ENCODE peak calls at places on chromosome 7, in four cellular contexts. One of them, this sample, is unnamed.

GRCh38 chr7:26843696-26844095 is 20.7 kb downstream of the SKAP2 start:
- DNase-seq in GM12878: no peak
- DNase-seq in spleen: no peak
- DNase-seq in tibial nerve: no peak
- DNase-seq in this sample: no peak

GRCh38 chr7:125468855-125469174 is 539.2 kb upstream of the POT1 start:
- DNase-seq in GM12878: no peak
- DNase-seq in tibial nerve: no peak
- DNase-seq in spleen: no peak
- DNase-seq in this sample: no peak

GRCh38 chr7:77664715-77665114 is 31.5 kb upstream of the RSBN1L start:
- DNase-seq in GM12878: no peak
- DNase-seq in spleen: no peak
- DNase-seq in tibial nerve: no peak
- DNase-seq in this sample: no peak

GRCh38 chr7:139084709-139085108 is 24.8 kb downstream of the ZC3HAV1 start:
- DNase-seq in GM12878: no peak
- DNase-seq in tibial nerve: no peak
- DNase-seq in spleen: no peak
- DNase-seq in this sample: no peak

GRCh38 chr7:116578526-116578925 is 53.7 kb downstream of the CAV1 start:
- DNase-seq in spleen: no peak
- DNase-seq in tibial nerve: no peak
- DNase-seq in GM12878: no peak
- DNase-seq in this sample: no peak

GRCh38 chr7:124776153-124776552 is 10.6 kb upstream of the GPR37 start:
- DNase-seq in GM12878: no peak
- DNase-seq in spleen: no peak
- DNase-seq in tibial nerve: no peak
- DNase-seq in this sample: no peak

GRCh38 chr7:81470084-81470723 is 299.6 kb downstream of the HGF start:
- DNase-seq in GM12878: no peak
- DNase-seq in tibial nerve: no peak
- DNase-seq in spleen: no peak
- DNase-seq in this sample: peak; percentile 73

GRCh38 chr7:132895231-132895630 is 186.7 kb downstream of the CHCHD3 start:
- DNase-seq in tibial nerve: no peak
- DNase-seq in spleen: no peak
- DNase-seq in GM12878: no peak
- DNase-seq in this sample: no peak

GRCh38 chr7:144018065-144018464 is 17.9 kb downstream of the OR6B1 start:
- DNase-seq in GM12878: no peak
- DNase-seq in spleen: no peak
- DNase-seq in tibial nerve: no peak
- DNase-seq in this sample: no peak

GRCh38 chr7:4052126-4052525 is 630.0 kb upstream of the FOXK1 start:
- DNase-seq in spleen: no peak
- DNase-seq in GM12878: no peak
- DNase-seq in tibial nerve: no peak
- DNase-seq in this sample: no peak

GRCh38 chr7:117190746-117191435 is 132.0 kb downstream of the WNT2 start:
- DNase-seq in GM12878: no peak
- DNase-seq in spleen: no peak
- DNase-seq in tibial nerve: no peak
- DNase-seq in this sample: no peak

GRCh38 chr7:41858196-41858595 is 155.3 kb upstream of the INHBA start:
- DNase-seq in spleen: no peak
- DNase-seq in tibial nerve: no peak
- DNase-seq in GM12878: no peak
- DNase-seq in this sample: no peak

GRCh38 chr7:67625257-67625713 is 628.7 kb downstream of the TYW1 start:
- DNase-seq in spleen: peak; percentile 79
- DNase-seq in tibial nerve: peak; percentile 72
- DNase-seq in GM12878: no peak
- DNase-seq in this sample: peak; percentile 7

GRCh38 chr7:148398844-148399365 is 191.7 kb upstream of the C7orf33 start:
- DNase-seq in tibial nerve: no peak
- DNase-seq in GM12878: peak; percentile 9
- DNase-seq in spleen: no peak
- DNase-seq in this sample: no peak

GRCh38 chr7:33193308-33193864 is 64.0 kb downstream of the BBS9 start:
- DNase-seq in GM12878: no peak
- DNase-seq in tibial nerve: no peak
- DNase-seq in spleen: no peak
- DNase-seq in this sample: no peak

GRCh38 chr7:26237035-26237807 is 35.7 kb downstream of the CBX3 start:
- DNase-seq in spleen: no peak
- DNase-seq in tibial nerve: no peak
- DNase-seq in GM12878: no peak
- DNase-seq in this sample: no peak

GRCh38 chr7:101399759-101400158 is 37.1 kb downstream of the COL26A1 start:
- DNase-seq in GM12878: no peak
- DNase-seq in tibial nerve: no peak
- DNase-seq in spleen: no peak
- DNase-seq in this sample: no peak

GRCh38 chr7:103660455-103661371 is 214.7 kb upstream of the SLC26A5 start:
- DNase-seq in tibial nerve: no peak
- DNase-seq in GM12878: no peak
- DNase-seq in spleen: no peak
- DNase-seq in this sample: peak; percentile 5

GRCh38 chr7:47812460-47813136 is 135.7 kb downstream of the PKD1L1 start:
- DNase-seq in spleen: no peak
- DNase-seq in GM12878: no peak
- DNase-seq in tibial nerve: no peak
- DNase-seq in this sample: no peak

GRCh38 chr7:21922605-21923004 is 23.1 kb downstream of the CDCA7L start:
- DNase-seq in spleen: no peak
- DNase-seq in tibial nerve: no peak
- DNase-seq in GM12878: no peak
- DNase-seq in this sample: no peak

GRCh38 chr7:21916176-21916575 is 29.5 kb downstream of the CDCA7L start:
- DNase-seq in GM12878: no peak
- DNase-seq in spleen: no peak
- DNase-seq in tibial nerve: no peak
- DNase-seq in this sample: no peak

GRCh38 chr7:21916629-21917028 is 29.1 kb downstream of the CDCA7L start:
- DNase-seq in GM12878: no peak
- DNase-seq in tibial nerve: no peak
- DNase-seq in spleen: no peak
- DNase-seq in this sample: no peak

GRCh38 chr7:21923663-21924062 is 22.0 kb downstream of the CDCA7L start:
- DNase-seq in GM12878: no peak
- DNase-seq in tibial nerve: no peak
- DNase-seq in spleen: no peak
- DNase-seq in this sample: peak; percentile 35

GRCh38 chr7:21920931-21921330 is 24.8 kb downstream of the CDCA7L start:
- DNase-seq in spleen: no peak
- DNase-seq in tibial nerve: no peak
- DNase-seq in GM12878: no peak
- DNase-seq in this sample: no peak
- H3K4me3 ChIP-seq in spleen: no peak overlapping the region
- H3K4me3 ChIP-seq in tibial nerve: no peak overlapping the region
- H3K4me3 ChIP-seq in GM12878: no peak overlapping the region
- H3K4me3 ChIP-seq in this sample: no peak overlapping the region

DNA sequence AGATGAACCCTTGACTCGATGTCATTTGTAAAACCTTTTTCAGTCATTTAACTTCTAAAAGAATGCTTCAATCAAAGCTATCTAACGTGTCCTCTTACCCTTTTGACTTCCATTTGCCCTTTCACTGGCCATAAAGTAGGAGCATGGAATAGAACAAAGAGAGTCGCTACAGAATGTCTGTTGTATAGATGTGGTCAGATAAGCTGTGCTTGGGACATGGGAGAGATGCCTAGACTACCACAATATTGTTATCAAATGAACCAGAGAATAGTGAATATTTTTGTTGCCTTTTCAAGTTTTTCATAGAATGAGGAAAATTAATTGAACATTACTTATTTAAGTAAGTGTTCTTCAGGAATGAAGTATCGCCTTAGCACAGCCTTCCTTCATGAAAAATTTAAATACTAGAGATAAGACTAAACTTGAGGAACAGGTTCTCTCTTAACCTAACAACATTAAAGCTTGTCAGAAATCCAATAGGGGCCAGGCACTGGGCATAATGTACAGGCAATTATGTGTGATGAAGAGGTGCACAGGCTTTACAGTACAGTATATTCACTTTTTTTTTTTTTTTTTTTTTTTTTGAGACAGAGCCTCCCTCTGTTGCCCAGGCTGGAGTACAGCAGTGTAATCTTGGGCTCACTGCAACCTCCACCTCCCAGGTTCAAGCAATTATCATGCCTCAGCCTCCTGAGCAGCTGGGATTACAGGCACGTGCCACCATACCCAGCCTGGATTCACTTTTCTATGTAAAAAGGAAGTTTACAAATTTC is 7.5 kb upstream of the KMT2E start:
- DNase-seq in tibial nerve: no peak
- DNase-seq in spleen: no peak
- DNase-seq in GM12878: no peak
- DNase-seq in this sample: peak; percentile 79
- H3K4me1 ChIP-seq in tibial nerve: peaks cover 60% of the 10 kb centered on the region
- H3K4me1 ChIP-seq in spleen: peaks cover 97% of the 10 kb centered on the region
- H3K4me1 ChIP-seq in GM12878: peaks cover 6% of the 10 kb centered on the region
- H3K4me1 ChIP-seq in this sample: peaks cover 9% of the 10 kb centered on the region

GRCh38 chr7:38310601-38311057 is 37.2 kb upstream of the TARP start:
- DNase-seq in tibial nerve: peak; percentile 38
- DNase-seq in spleen: no peak
- DNase-seq in GM12878: no peak
- DNase-seq in this sample: no peak

GRCh38 chr7:38309555-38309954 is 36.1 kb upstream of the TARP start:
- DNase-seq in tibial nerve: no peak
- DNase-seq in GM12878: no peak
- DNase-seq in spleen: no peak
- DNase-seq in this sample: no peak

GRCh38 chr7:38312776-38313175 is 39.3 kb upstream of the TARP start:
- DNase-seq in GM12878: no peak
- DNase-seq in tibial nerve: no peak
- DNase-seq in spleen: no peak
- DNase-seq in this sample: no peak

GRCh38 chr7:38307640-38308039 is 34.2 kb upstream of the TARP start:
- DNase-seq in tibial nerve: no peak
- DNase-seq in spleen: no peak
- DNase-seq in GM12878: no peak
- DNase-seq in this sample: no peak

DNA sequence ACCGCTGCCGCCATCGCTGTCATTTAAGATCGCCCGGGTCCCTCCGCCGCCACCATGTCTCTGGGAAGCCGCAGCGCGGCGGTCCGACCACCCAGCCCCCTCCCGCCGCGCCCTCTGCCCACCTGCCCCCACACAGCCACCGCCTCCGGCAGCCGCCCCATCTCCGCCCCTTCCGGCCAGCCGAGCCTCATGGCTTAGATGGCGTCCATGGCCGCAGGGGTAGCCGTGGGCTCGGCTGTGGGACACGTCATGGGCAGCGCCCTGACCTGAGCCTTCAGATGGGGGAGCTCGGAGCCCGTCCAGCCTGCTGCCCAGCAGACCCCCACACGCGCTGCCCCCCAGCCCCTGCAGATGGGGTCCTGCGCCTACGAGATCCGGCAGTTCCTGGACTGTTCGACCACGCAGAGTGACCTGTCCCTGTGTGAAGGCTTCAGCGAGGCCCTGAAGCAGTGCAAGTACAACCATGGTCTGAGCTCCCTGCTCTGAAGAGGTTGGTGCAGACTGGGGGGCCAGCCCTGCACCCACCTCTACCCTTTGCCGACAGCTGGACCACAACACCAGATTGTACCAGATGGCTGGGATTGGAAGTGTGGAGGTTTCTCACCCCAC is 38.0 kb upstream of the TARP start:
- DNase-seq in spleen: peak; percentile 90
- DNase-seq in tibial nerve: no peak
- DNase-seq in GM12878: no peak
- DNase-seq in this sample: no peak
- H3K4me3 ChIP-seq in spleen: peak overlapping the region; percentile 24
- H3K4me3 ChIP-seq in tibial nerve: peak overlapping the region; percentile 23
- H3K4me3 ChIP-seq in GM12878: peak overlapping the region; percentile 71
- H3K4me3 ChIP-seq in this sample: peak overlapping the region; percentile 31

GRCh38 chr7:22287412-22287811 is 69.5 kb downstream of the RAPGEF5 start:
- DNase-seq in spleen: no peak
- DNase-seq in tibial nerve: no peak
- DNase-seq in GM12878: no peak
- DNase-seq in this sample: no peak
- H3K4me1 ChIP-seq in spleen: no peaks in the 10 kb centered on the region
- H3K4me1 ChIP-seq in tibial nerve: no peaks in the 10 kb centered on the region
- H3K4me1 ChIP-seq in GM12878: no peaks in the 10 kb centered on the region
- H3K4me1 ChIP-seq in this sample: no peaks in the 10 kb centered on the region

GRCh38 chr7:15341811-15342210 is 220.0 kb downstream of the AGMO start:
- DNase-seq in spleen: no peak
- DNase-seq in tibial nerve: no peak
- DNase-seq in GM12878: no peak
- DNase-seq in this sample: no peak
- H3K4me3 ChIP-seq in spleen: no peak overlapping the region
- H3K4me3 ChIP-seq in tibial nerve: no peak overlapping the region
- H3K4me3 ChIP-seq in GM12878: no peak overlapping the region
- H3K4me3 ChIP-seq in this sample: no peak overlapping the region

DNA sequence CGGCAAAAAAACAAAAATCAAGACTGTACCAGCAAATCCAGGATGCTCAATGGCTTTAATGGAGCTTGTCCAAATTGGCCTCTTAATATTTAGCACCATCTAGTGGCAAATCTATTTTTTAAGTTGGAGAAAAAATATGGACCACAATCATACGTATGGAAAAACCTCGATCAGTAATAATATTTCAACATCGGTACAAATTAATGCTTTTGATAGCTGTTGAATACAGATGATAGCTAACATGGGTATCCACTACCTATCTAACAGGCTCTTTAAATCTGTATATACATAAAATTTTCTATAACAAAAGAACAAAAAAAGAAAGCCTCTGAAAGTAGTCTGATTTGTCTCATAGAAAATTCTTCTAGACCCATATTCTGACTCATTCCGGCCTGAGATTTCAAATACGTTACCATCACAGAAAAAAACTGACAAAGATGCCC is 29.2 kb downstream of the COA1 start:
- DNase-seq in GM12878: no peak
- DNase-seq in spleen: no peak
- DNase-seq in tibial nerve: no peak
- DNase-seq in this sample: peak; percentile 65
- H3K4me1 ChIP-seq in GM12878: peaks cover 43% of the 10 kb centered on the region
- H3K4me1 ChIP-seq in spleen: peaks cover 23% of the 10 kb centered on the region
- H3K4me1 ChIP-seq in tibial nerve: no peaks in the 10 kb centered on the region
- H3K4me1 ChIP-seq in this sample: no peaks in the 10 kb centered on the region

DNA sequence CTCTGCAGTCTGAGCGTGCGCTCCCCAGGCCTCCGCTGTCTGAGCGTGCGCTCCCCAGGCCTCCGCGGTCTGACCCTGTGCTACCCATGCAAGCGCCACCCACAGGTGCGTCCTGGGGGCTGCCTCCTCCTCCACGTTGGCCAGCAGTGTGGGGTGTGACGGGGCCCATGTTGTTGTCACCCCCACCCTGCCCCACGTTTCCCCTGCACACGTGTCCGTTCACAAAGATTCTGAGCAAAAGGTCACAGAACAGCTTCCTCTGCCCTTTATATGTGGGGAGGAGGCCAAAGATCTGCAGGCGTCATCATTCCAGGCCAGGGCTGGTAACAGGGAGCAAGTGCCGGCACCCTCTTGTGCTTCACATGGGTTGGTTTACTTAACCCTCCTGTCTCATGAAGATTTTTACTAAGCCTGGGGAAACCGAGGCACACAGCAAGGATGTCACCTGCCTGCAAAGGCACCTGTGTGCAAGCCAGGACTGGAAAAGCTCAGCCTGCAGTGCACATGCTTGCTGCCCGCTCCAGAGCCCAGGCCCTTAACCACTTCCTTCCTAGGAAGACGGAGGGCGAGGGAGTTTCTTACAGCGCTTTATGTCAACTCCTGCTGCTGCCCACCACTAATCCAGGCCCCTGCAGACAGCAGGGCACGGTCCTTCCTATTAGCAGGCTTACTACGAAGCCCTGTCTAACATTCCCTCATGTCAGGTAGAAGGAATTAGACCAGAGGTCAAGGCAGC is 4.8 kb downstream of the GPR146 start:
- DNase-seq in spleen: peak; percentile 78
- DNase-seq in tibial nerve: no peak
- DNase-seq in GM12878: no peak
- DNase-seq in this sample: no peak
- H3K4me3 ChIP-seq in spleen: no peak overlapping the region
- H3K4me3 ChIP-seq in tibial nerve: no peak overlapping the region
- H3K4me3 ChIP-seq in GM12878: no peak overlapping the region
- H3K4me3 ChIP-seq in this sample: no peak overlapping the region